ENCODE peak calls at places on chromosomes 6 and 20, in four cellular contexts. O, M, A and B are unnamed samples.

GRCh38 chr20:25695532-25696383 is 895 bp downstream of the ZNF337 start:
- DNase-seq in O (no peak), M (no peak), A (no peak), B (no peak)

GRCh38 chr6:43242908-43243648 is at the start of gene TTBK1:
- DNase-seq in O (peak; percentile 51), M (no peak), A (peak; percentile 78), B (no peak)

GRCh38 chr6:119844385-119844784 is 494.8 kb upstream of the MAN1A1 start:
- DNase-seq in O (no peak), M (no peak), A (no peak), B (no peak)

GRCh38 chr6:14702678-14703077 is 543.2 kb upstream of the JARID2 start:
- DNase-seq in O (no peak), M (no peak), A (no peak), B (no peak)

GRCh38 chr6:164183556-164184123 is 769.1 kb downstream of the QKI start:
- DNase-seq in O (no peak), M (no peak), A (no peak), B (no peak)

GRCh38 chr6:160051390-160051789 is 70.2 kb upstream of the SLC22A1 start:
- DNase-seq in O (no peak), M (no peak), A (no peak), B (no peak)

GRCh38 chr6:75526502-75527127 is 33.0 kb upstream of the FILIP1 start:
- DNase-seq in O (peak; percentile 39), M (peak; percentile 40), A (peak; percentile 28), B (peak; percentile 56)

GRCh38 chr20:47020231-47020630 is 125.6 kb downstream of the EYA2 start:
- DNase-seq in O (no peak), M (no peak), A (no peak), B (no peak)

GRCh38 chr6:89372506-89372901 is 20.0 kb upstream of the UBE2J1 start:
- DNase-seq in O (no peak), M (no peak), A (no peak), B (no peak)

GRCh38 chr6:6700871-6701270 is 112.4 kb downstream of the LY86 start:
- DNase-seq in O (no peak), M (no peak), A (no peak), B (no peak)

GRCh38 chr6:15288856-15289255 is 43.0 kb downstream of the JARID2 start:
- DNase-seq in O (no peak), M (no peak), A (peak; percentile 55), B (no peak)

GRCh38 chr6:37192669-37193068 is 22.7 kb downstream of the PIM1 start:
- DNase-seq in O (no peak), M (no peak), A (no peak), B (no peak)

GRCh38 chr6:28446818-28447511 is 3.7 kb upstream of the ZSCAN23 start:
- DNase-seq in O (peak; percentile 47), M (no peak), A (no peak), B (no peak)

GRCh38 chr6:3247255-3248146 is 11.2 kb upstream of the PSMG4 start:
- DNase-seq in O (peak; percentile 52), M (no peak), A (peak; percentile 80), B (peak; percentile 87)

DNA sequence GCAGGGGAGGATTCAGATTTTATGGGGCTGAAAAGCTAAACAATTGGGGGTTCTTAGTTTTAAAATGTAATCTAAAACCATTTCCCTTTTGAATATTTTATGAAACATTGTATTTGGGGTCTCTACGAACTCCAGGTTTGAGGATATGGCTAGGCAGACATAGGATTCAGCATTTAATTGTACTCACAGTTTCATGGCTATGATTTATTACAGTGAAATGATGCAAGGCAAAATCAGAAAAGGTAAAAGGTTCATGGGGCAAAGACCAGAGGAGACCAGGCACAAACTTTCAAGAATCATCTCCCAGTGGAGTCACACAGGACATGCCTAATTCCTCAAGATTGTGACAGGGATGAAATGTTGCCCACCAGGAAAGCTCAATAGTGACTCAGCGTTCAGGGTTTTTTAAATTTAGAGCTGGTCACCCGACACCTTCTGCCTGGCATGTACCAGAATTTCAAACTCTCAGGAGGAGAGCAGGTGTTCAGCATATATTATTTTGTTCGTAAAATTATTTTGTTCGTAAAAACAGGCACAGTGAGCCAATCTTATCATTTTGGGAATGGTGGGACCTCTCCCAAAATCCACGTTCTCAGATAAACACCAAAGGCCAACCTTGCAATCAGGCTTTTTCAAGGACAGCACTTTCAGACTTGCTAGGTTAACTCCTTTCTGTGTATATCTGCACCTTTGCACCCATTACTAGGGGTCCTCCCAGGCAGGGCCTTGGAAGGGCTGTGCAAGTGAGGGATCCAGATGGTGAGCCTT is 270.3 kb downstream of the NKAIN2 start:
- DNase-seq in O (no peak), M (no peak), A (no peak), B (no peak)
- TF ChIP-seq TCF7 in O (no peak), M (no peak), A (no peak), B (no peak)

DNA sequence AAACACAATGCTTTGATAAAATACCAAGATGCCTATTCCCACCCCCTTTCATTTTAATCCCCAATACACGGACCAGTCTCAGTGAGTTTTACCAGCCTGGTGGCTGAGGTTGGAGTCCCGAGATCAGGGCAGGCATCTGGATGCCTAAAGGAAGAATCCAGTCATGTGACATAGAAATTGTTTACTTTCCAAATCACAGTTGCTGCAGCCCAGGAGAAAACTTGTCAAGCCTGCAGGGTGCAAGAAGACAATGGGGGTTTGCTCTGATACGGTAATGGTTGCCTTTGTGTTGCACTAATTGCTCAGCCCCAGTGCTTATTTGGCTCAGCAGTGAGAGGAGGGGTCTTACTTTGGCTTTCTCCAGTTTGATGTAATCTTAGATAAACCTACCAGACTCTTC is 308.5 kb upstream of the POU3F2 start:
- DNase-seq in O (peak; percentile 24), M (no peak), A (no peak), B (no peak)
- TF ChIP-seq TCF7 in O (no peak), M (no peak), A (no peak), B (no peak)

DNA sequence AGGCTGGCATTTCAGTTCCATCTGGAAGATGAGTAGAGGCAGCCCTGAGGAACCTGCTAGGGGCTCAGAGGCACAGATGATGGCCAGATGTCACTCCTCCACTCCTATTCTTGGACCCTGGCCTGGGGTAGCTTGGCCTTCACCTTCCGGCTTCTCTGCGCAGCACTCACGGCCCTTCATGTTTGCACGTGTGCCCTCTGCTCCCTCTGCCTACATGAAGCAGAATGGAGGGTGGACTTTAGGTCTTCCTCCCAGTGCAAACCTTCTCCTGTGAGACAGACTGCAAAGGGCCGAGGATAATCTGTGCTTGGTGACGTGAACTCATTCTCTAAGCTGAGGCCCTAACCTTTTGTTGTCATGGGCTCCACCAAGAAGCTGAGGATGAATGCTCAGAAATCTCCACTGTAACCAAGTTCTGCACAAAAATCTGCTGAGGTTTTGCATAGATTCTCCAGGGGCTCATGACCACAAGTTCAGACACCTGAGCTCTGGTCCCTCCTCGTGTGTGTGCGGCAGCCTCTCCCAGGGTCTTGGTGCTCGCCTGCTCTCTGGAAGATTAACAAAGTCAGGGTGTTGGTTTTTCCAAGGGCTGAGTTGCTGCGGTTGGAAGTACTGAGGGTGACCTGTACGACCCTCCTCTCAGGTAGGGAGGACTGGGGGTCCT is 25.5 kb upstream of the FOXO3 start:
- DNase-seq in O (no peak), M (no peak), A (no peak), B (no peak)
- TF ChIP-seq TCF7 in O (no peak), M (no peak), A (no peak), B (no peak)

DNA sequence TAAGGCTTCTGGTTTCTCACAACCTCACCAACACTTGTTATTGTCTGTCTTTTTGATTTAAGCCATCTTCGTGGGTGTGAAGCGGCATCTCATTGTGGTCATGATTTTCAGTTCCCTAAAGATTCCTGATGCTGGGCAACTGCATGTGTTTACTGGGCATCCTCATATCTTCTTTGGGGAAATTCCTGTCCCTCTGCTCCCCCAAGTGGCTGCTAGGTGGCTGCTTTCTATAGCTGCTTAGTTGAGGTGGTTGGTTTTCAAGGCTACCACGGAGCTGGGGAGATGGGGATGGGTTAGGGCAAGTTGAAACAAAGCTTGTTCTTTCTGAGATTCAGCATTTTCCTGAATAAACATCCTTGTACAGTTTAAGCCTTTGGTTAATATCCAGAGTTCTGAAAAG is 403.9 kb upstream of the SULF2 start:
- DNase-seq in O (peak; percentile 34), M (peak; percentile 2), A (no peak), B (peak; percentile 63)
- TF ChIP-seq TCF7 in O (no peak), M (no peak), A (no peak), B (no peak)

DNA sequence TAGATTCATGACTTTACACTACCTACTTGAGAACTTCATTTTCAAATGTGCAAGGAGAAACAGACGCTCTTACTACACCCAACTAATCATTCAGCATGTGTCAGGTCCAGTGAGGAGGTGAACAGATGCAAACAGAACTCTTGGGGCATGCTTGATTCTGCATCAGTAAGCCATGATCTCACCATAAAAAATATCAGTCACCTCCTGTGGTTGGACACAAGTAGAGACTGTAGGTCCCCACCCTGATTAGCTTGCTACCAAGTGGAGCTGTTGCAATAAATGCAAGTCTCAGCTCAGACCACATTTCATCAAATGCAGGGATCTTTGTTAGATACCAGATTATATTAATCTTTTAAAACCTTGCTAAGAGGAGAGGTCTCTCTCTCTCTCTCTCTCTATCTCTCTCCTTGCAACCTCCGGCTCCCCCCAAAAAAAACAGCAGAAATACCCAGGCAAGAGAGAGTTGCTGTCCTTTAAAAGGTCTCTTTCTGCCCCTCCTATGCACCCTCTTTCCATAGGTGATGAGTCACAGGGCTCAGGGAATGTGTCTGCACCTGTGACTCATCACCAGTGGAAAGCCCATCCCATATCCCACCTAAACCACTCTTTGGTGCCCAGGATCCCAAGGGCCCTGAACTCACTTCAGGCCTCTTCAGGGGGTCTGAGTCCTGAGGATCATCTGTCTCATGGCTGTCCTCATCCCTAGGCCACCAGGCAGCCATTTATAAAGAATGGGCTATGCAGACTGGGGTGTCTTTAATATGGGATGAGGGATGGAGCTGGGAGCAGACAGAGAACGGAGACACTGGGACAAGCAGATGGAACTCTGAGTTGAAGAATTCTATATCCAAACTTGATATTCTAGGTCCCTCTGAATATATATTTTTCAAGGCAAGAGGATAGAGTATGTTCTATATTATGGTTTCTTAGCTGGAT is 154.5 kb downstream of the QRSL1 start:
- DNase-seq in O (no peak), M (no peak), A (no peak), B (no peak)
- TF ChIP-seq TCF7 in O (no peak), M (no peak), A (no peak), B (no peak)

DNA sequence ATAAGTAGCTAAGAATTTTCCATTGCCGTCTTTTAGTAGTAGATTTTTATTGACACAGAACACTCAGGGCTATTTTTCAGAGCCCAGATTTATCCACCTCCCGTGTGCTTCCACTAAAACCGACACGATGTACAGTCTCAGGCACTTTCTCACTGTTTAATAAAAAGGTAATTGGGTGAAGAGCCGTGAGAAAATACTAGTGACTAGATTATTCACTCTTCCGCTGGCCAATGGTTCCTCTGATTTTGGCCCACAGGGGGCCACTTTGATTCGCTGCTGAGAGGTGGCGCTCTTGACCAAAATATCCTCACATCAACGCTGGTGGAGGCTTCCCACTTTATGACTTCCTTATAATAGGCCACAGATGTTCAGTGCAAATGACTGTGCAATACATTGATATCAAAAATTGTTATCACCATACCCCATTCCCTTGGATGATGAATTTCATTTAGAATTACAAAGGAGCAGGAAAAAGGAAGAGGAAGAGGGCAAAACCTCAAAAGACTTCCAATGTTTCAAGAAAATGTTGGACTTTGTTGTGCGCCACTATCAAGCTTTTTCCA is 12.3 kb upstream of the HDDC2 start:
- DNase-seq in O (peak; percentile 64), M (no peak), A (peak; percentile 55), B (peak; percentile 53)
- TF ChIP-seq TCF7 in O (no peak), M (no peak), A (peak; percentile 23), B (no peak)